ENCODE peak calls at places on chromosome 6, in five cellular contexts. K is activated CD4-positive, CD25-positive, alpha-beta regulatory T cell; J is HCEC 1CT; A is neuronal stem cell; U is activated CD8-positive, alpha-beta T cell treated with anti-CD3 and anti-CD28 coated beads for 36 hours. B is an unnamed sample.

GRCh38 chr6:56891754-56892153 is 63.2 kb upstream of the BEND6 start:
- DNase-seq in K (no peak), J (peak), A (no peak), U (no peak), B (no peak)

GRCh38 chr6:43229803-43230239 is 540 bp upstream of the DNPH1 start:
- DNase-seq in K (no peak), J (no peak), A (no peak), U (no peak), B (no peak)

GRCh38 chr6:74651948-74652347 is 553.9 kb downstream of the COL12A1 start:
- DNase-seq in K (no peak), J (peak), A (no peak), U (no peak), B (no peak)

GRCh38 chr6:38319259-38320255 is 320.2 kb downstream of the BTBD9 start:
- DNase-seq in K (no peak), J (no peak), A (no peak), U (no peak), B (no peak)

GRCh38 chr6:6052216-6052615 is 45.5 kb upstream of the NRN1 start:
- DNase-seq in K (no peak), J (no peak), A (no peak), U (no peak), B (no peak)

GRCh38 chr6:54891536-54891935 is 45.0 kb downstream of the FAM83B start:
- DNase-seq in K (no peak), J (no peak), A (no peak), U (no peak), B (no peak)

GRCh38 chr6:143141442-143141841 is 80.8 kb downstream of the AIG1 start:
- DNase-seq in K (no peak), J (no peak), A (no peak), U (no peak), B (no peak)

GRCh38 chr6:116087437-116088027 is 13.1 kb upstream of the NT5DC1 start:
- DNase-seq in K (no peak), J (peak), A (no peak), U (no peak), B (no peak)

GRCh38 chr6:143673638-143674037 is 4.1 kb upstream of the PHACTR2 start:
- DNase-seq in K (no peak), J (peak), A (peak), U (no peak), B (no peak)

GRCh38 chr6:27650620-27651370 is 177.9 kb upstream of the ZNF184 start:
- DNase-seq in K (no peak), J (peak), A (peak), U (peak), B (no peak)

GRCh38 chr6:170371588-170371987 is 65.0 kb downstream of the FAM120B start:
- DNase-seq in K (no peak), J (no peak), A (no peak), U (no peak), B (no peak)

GRCh38 chr6:170388113-170388512 is 81.6 kb downstream of the FAM120B start:
- DNase-seq in K (no peak), J (no peak), A (no peak), U (no peak), B (no peak)

GRCh38 chr6:37648465-37649330 is 49.0 kb downstream of the MDGA1 start:
- DNase-seq in K (no peak), J (no peak), A (peak), U (peak), B (no peak)

GRCh38 chr6:131135244-131136020 is at the start of gene AKAP7:
- DNase-seq in K (peak), J (peak), A (peak), U (peak), B (peak)

GRCh38 chr6:73180718-73181619 is 44.3 kb downstream of the KHDC1L start:
- DNase-seq in K (no peak), J (peak), A (peak), U (no peak), B (no peak)

GRCh38 chr6:91276315-91276714 is 689.4 kb upstream of the MAP3K7 start:
- DNase-seq in K (no peak), J (no peak), A (no peak), U (no peak), B (no peak)

GRCh38 chr6:46011241-46012085 is 4.2 kb downstream of the CLIC5 start:
- DNase-seq in K (no peak), J (no peak), A (no peak), U (peak), B (no peak)

GRCh38 chr6:110415297-110415916 is at the start of gene DDO:
- DNase-seq in K (no peak), J (no peak), A (no peak), U (no peak), B (peak)

GRCh38 chr6:112470396-112470795 is 123.3 kb downstream of the RFPL4B start:
- DNase-seq in K (no peak), J (no peak), A (no peak), U (no peak), B (no peak)

GRCh38 chr6:52392944-52393343 is 27.2 kb upstream of the EFHC1 start:
- DNase-seq in K (no peak), J (peak), A (no peak), U (no peak), B (no peak)

GRCh38 chr6:45965787-45966186 is 49.9 kb downstream of the CLIC5 start:
- DNase-seq in K (no peak), J (peak), A (no peak), U (no peak), B (no peak)

GRCh38 chr6:114874384-114874783 is 531.6 kb upstream of the HS3ST5 start:
- DNase-seq in K (no peak), J (no peak), A (no peak), U (no peak), B (no peak)

GRCh38 chr6:3884007-3884745 is 35.0 kb downstream of the FAM50B start:
- DNase-seq in K (no peak), J (peak), A (no peak), U (no peak), B (no peak)

GRCh38 chr6:109743739-109744138 is 52.6 kb downstream of the FIG4 start:
- DNase-seq in K (no peak), J (peak), A (no peak), U (no peak), B (no peak)

GRCh38 chr6:117449549-117450439 is 24.1 kb upstream of the ROS1 start:
- DNase-seq in K (peak), J (peak), A (peak), U (peak), B (no peak)

GRCh38 chr6:7999201-7999600 is 65.0 kb downstream of the BLOC1S5 start:
- DNase-seq in K (no peak), J (no peak), A (no peak), U (no peak), B (no peak)

GRCh38 chr6:127301199-127301700 is 34.6 kb downstream of the RNF146 start:
- DNase-seq in K (no peak), J (no peak), A (no peak), U (no peak), B (no peak)

B was measured in breast epithelium.